ENCODE peak calls at places on chromosomes 1 and 21, in seven cellular contexts. C is small intestine, O is body of pancreas, L is neural progenitor cell, R is GM23248, F is AG04450, S is tibial artery. B is an unnamed sample.

GRCh38 chr1:229230136-229230892 is 40.6 kb upstream of the RAB4A start:
- DNase-seq in C (no peak), O (peak), L (no peak), R (no peak), F (no peak), S (no peak), B (no peak)

GRCh38 chr1:102891868-102892625 is 216.3 kb downstream of the COL11A1 start:
- DNase-seq in C (no peak), O (no peak), L (no peak), R (peak), F (no peak), S (no peak), B (no peak)

GRCh38 chr1:54474500-54475235 is 68.5 kb upstream of the SSBP3 start:
- DNase-seq in C (no peak), O (no peak), L (peak), R (peak), F (no peak), S (no peak), B (peak)

GRCh38 chr1:248815407-248816034 is 10.2 kb downstream of the SH3BP5L start:
- DNase-seq in C (no peak), O (no peak), L (no peak), R (no peak), F (no peak), S (no peak), B (no peak)

GRCh38 chr1:76294470-76295194 is 220.1 kb downstream of the ST6GALNAC3 start:
- DNase-seq in C (no peak), O (no peak), L (no peak), R (no peak), F (no peak), S (no peak), B (no peak)

GRCh38 chr1:235074335-235075120 is 54.1 kb downstream of the TOMM20 start:
- DNase-seq in C (peak), O (peak), L (peak), R (peak), F (no peak), S (no peak), B (peak)

GRCh38 chr1:177219458-177220390 is 49.0 kb downstream of the BRINP2 start:
- DNase-seq in C (peak), O (no peak), L (no peak), R (no peak), F (no peak), S (no peak), B (no peak)

GRCh38 chr1:234611799-234612351 is 1.9 kb upstream of the IRF2BP2 start:
- DNase-seq in C (peak), O (peak), L (peak), R (no peak), F (no peak), S (peak), B (peak)

GRCh38 chr1:245566952-245567351 is 412.2 kb downstream of the KIF26B start:
- DNase-seq in C (no peak), O (no peak), L (no peak), R (peak), F (no peak), S (no peak), B (no peak)

GRCh38 chr1:20709868-20710267 is 7.9 kb downstream of the KIF17 start:
- DNase-seq in C (no peak), O (no peak), L (no peak), R (no peak), F (no peak), S (no peak), B (no peak)

GRCh38 chr21:42537106-42537742 is 23.6 kb downstream of the SLC37A1 start:
- DNase-seq in C (peak), O (peak), L (peak), R (peak), F (no peak), S (no peak), B (no peak)

GRCh38 chr1:172588296-172589291 is 55.6 kb downstream of the SUCO start:
- DNase-seq in C (no peak), O (peak), L (no peak), R (peak), F (peak), S (no peak), B (no peak)

GRCh38 chr1:233614173-233614742 is 352 bp downstream of the KCNK1 start:
- DNase-seq in C (peak), O (peak), L (peak), R (peak), F (no peak), S (no peak), B (peak)

GRCh38 chr1:38246955-38247952 is 200.7 kb upstream of the POU3F1 start:
- DNase-seq in C (peak), O (no peak), L (peak), R (peak), F (no peak), S (no peak), B (peak)

GRCh38 chr1:223312705-223313414 is 51.1 kb downstream of the SUSD4 start:
- DNase-seq in C (no peak), O (no peak), L (no peak), R (no peak), F (no peak), S (no peak), B (no peak)

GRCh38 chr1:34113887-34114286 is 51.1 kb downstream of the CSMD2 start:
- DNase-seq in C (peak), O (peak), L (peak), R (peak), F (no peak), S (no peak), B (no peak)

GRCh38 chr1:240644732-240645131 is 32.8 kb upstream of the GREM2 start:
- DNase-seq in C (no peak), O (no peak), L (no peak), R (peak), F (no peak), S (no peak), B (no peak)

GRCh38 chr1:35708179-35708891 is 10.3 kb downstream of the C1orf216 start:
- DNase-seq in C (no peak), O (no peak), L (peak), R (peak), F (no peak), S (no peak), B (no peak)

GRCh38 chr1:30088594-30089556 is 634.5 kb downstream of the MATN1 start:
- DNase-seq in C (peak), O (no peak), L (no peak), R (no peak), F (no peak), S (no peak), B (peak)

GRCh38 chr1:234000557-234001081 is 96.1 kb downstream of the SLC35F3 start:
- DNase-seq in C (no peak), O (no peak), L (peak), R (no peak), F (no peak), S (no peak), B (no peak)

GRCh38 chr1:64874664-64875063 is 91.7 kb downstream of the JAK1 start:
- DNase-seq in C (no peak), O (no peak), L (no peak), R (no peak), F (no peak), S (no peak), B (no peak)

GRCh38 chr21:41894922-41895557 is 15.9 kb upstream of the PRDM15 start:
- DNase-seq in C (no peak), O (no peak), L (no peak), R (no peak), F (peak), S (no peak), B (no peak)

GRCh38 chr1:195663549-195664280 is 944.5 kb downstream of the KCNT2 start:
- DNase-seq in C (no peak), O (no peak), L (peak), R (peak), F (peak), S (no peak), B (no peak)

GRCh38 chr1:24275510-24275909 is 43.6 kb upstream of the GRHL3 start:
- DNase-seq in C (no peak), O (no peak), L (no peak), R (peak), F (no peak), S (no peak), B (no peak)
- H3K27ac ChIP-seq in C (no peak), O (no peak), L (no peak), R (no peak), F (no peak), S (no peak), B (no peak)

DNA sequence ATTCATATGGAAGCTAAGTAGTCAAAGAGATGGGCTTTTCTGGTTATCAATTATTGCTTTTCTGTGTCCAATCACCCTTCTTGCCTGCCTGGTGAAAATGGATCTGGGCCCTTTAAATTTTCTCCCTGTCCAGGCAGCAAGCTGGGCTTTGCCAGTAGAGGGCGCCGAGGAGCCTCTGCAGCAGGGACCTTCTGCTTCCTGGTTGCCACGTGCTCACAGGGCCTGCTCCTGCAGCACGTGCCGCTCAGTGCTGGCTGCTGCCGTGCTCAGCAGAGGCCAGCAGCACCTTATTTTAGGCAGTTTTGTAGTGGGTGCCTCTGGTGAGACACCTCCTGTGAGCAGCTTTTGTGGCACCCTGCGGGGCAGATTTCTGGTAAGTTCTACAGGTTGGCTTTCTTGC is 4.0 kb downstream of the ACTL8 start:
- DNase-seq in C (no peak), O (no peak), L (no peak), R (no peak), F (no peak), S (no peak), B (peak)
- H3K4me3 ChIP-seq in C (no peak), O (no peak), L (no peak), R (no peak), F (no peak), S (no peak), B (no peak)

DNA sequence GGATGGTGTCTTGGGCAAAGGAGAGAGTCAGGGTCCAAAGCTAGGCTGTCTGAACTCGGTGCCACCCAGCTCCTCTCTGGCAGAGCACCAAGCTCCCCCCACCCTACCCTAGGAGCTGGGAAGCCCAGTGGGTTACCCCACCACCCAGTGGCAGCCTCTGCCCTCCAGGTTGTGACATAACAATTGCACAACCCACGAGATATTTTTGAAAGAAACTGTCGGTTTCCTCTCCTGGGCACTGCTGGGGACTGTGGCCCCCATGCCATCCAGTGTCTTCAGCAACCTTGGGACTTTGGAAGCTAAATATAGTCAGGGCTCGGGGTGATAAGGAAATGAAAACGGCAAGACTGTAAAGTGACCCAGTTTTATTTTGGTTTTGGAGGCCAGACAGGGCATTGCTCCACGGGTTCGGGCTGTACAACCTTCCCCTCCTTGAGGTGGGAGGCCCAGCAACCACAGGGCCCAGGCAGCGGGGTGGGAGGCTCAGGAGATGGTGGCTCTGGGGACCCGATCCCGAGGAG is 1.4 kb downstream of the CITED4 start:
- DNase-seq in C (no peak), O (peak), L (no peak), R (no peak), F (no peak), S (no peak), B (no peak)
- H3K27ac ChIP-seq in C (no peak), O (peak), L (no peak), R (no peak), F (no peak), S (peak), B (no peak)

GRCh38 chr1:156118175-156118868 is 3.8 kb downstream of the LMNA start:
- DNase-seq in C (peak), O (peak), L (no peak), R (peak), F (no peak), S (peak), B (peak)

GRCh38 chr1:156114919-156115513 is 505 bp downstream of the LMNA start:
- DNase-seq in C (no peak), O (no peak), L (peak), R (peak), F (no peak), S (peak), B (no peak)

GRCh38 chr1:156119503-156120209 is 5.1 kb downstream of the LMNA start:
- DNase-seq in C (peak), O (peak), L (no peak), R (peak), F (no peak), S (peak), B (peak)

GRCh38 chr1:156115514-156116374 is 1.2 kb downstream of the LMNA start:
- DNase-seq in C (peak), O (peak), L (peak), R (peak), F (no peak), S (peak), B (peak)

DNA sequence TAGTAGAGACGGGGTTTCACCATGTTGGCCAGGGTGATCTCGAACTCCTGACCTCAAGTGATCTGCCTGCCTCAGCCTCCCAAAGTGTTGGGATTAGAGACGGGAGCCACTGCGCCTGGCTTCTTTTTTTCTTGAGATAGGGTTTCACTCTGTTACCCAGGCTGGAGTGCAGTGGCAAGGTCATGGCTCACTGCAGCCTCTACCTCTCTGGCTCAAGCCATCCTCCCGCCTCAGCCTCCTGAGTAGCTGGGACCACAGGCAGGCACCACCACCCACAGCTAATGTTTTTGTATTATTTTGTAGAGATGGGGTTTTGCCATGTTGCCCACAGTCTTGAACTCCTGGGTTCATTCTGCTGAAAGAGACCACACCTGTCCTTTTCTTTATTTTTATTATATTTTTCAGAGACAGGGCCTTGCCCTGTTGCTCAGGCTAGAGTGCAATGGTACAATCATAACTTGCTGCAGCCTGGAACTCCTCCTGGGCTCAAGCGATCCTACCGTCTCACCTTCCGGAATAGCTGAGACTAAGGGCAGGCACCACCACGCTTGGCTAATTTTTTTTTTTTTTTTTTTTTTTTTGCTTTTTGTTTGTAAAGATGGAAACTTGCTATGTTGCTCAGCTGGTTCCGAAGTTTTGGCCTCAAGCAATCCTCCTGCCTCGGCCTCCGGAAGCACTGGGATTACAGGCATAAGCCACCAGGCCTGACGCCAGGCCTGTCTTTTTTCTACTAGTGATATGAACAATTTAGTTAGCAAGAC is 3.1 kb downstream of the LMNA start:
- DNase-seq in C (no peak), O (no peak), L (no peak), R (peak), F (no peak), S (no peak), B (no peak)
- H3K4me3 ChIP-seq in C (peak), O (no peak), L (no peak), R (peak), F (peak), S (peak), B (peak)

DNA sequence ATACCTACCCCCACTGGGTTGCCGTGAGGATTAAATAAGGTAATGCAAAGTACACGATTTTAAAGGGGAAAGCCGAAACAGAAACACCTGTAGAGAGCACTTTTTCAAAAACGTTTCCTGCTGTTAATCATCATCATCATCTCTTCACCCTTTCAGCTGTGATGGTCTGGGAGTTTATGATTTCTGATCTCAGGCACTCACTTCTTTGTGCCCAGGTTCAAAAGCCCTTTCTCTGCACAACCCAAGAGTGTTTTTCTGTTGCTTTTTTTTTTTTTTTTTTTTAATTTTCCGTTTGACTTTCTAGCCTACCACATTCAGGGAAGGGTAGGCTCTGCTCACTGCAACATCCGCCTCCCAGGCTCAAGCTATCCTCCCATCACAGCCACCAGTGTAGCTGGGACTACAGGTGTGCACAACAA is 936 bp upstream of the UBXN11 start:
- DNase-seq in C (no peak), O (no peak), L (no peak), R (no peak), F (no peak), S (no peak), B (no peak)
- H3K27ac ChIP-seq in C (no peak), O (peak), L (no peak), R (no peak), F (no peak), S (no peak), B (peak)

DNA sequence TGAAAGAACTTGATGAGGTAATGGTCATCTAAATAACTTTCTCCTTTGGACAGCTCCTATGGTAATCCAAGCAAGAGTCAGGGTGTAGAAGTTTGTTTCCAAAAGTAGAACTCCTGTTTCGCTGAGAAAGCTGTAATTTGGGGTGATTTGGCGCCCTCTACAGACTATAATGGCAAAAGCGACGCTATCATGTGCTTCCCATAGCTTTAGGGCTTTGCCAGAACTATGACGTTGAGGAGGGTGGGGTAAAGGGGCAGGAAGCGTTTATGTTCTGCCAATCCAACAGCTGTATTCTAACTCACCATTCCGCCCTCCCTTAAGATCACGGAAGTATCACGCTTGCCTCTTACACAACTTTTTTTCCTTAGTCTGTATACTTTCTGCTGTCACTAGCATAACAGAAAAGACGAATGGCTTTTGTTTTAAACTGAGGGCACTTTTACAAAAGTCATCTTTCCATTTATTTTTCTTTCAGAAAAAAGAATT is at the start of gene FMO4:
- DNase-seq in C (peak), O (peak), L (peak), R (peak), F (peak), S (peak), B (peak)
- H3K4me3 ChIP-seq in C (peak), O (no peak), L (peak), R (peak), F (peak), S (peak), B (peak)

GRCh38 chr1:244137261-244137660 is 86.2 kb downstream of the ZBTB18 start:
- DNase-seq in C (no peak), O (no peak), L (no peak), R (no peak), F (no peak), S (no peak), B (no peak)

GRCh38 chr1:244144053-244144452 is 93.0 kb downstream of the ZBTB18 start:
- DNase-seq in C (no peak), O (no peak), L (no peak), R (no peak), F (no peak), S (no peak), B (no peak)

GRCh38 chr1:244140420-244140819 is 89.3 kb downstream of the ZBTB18 start:
- DNase-seq in C (no peak), O (no peak), L (no peak), R (no peak), F (no peak), S (no peak), B (no peak)

GRCh38 chr1:244137725-244138124 is 86.6 kb downstream of the ZBTB18 start:
- DNase-seq in C (no peak), O (no peak), L (no peak), R (peak), F (no peak), S (no peak), B (no peak)

DNA sequence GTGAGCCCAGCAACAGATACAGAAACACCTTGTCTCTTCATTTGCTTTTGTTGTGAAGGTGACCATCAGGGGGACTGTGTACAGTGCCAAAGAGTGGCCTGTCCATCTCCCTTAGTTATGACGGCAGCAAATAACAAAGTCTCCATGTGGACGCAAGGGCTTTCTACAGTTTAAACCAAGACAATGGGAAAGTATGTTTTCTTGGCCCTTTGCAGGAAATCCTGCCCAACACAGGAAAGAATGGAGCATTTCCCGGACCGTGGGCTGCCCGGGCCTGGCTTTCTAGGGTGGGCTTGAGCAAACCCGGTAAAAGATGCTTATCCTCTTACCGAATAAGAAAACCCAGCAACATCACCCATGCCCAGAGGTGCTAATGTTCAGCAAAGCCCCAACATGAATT is 87.3 kb downstream of the ZBTB18 start:
- DNase-seq in C (no peak), O (no peak), L (no peak), R (no peak), F (no peak), S (no peak), B (no peak)
- H3K27ac ChIP-seq in C (no peak), O (no peak), L (no peak), R (no peak), F (no peak), S (no peak), B (no peak)